ENCODE peak calls at places on chromosome 12, in nine cellular contexts. K is tibial nerve; T is small intestine; J is PC-3; I is ovary; U is stomach; H is effector memory CD4-positive, alpha-beta T cell; X is OCI-LY7; Y is dorsolateral prefrontal cortex. D is an unnamed sample.
A peak's percentile ranks its signal among the peaks of the same experiment; 100 is the strongest.

GRCh38 chr12:6074979-6075585 is 49.4 kb downstream of the VWF start:
- DNase-seq in T (peak; percentile 40), X (no peak), U (peak; percentile 33), K (no peak), H (no peak), I (no peak), J (no peak), Y (no peak), D (no peak)

GRCh38 chr12:3076730-3077571 is at the start of gene TSPAN9:
- DNase-seq in J (peak; percentile 52), U (peak; percentile 87), T (peak; percentile 58), I (peak; percentile 83), H (peak; percentile 50), Y (peak; percentile 52), K (peak; percentile 62), X (peak; percentile 56), D (peak; percentile 86)

GRCh38 chr12:15729097-15729496 is 60.1 kb downstream of the EPS8 start:
- DNase-seq in J (no peak), Y (no peak), T (no peak), H (no peak), X (no peak), U (no peak), K (no peak), I (no peak), D (no peak)

GRCh38 chr12:9702239-9702638 is 30.7 kb downstream of the CLECL1 start:
- DNase-seq in Y (no peak), H (peak; percentile 28), T (peak; percentile 43), K (no peak), U (no peak), X (no peak), I (no peak), J (no peak), D (no peak)

GRCh38 chr12:27999970-28000369 is 27.4 kb upstream of the PTHLH start:
- DNase-seq in U (no peak), Y (no peak), X (no peak), K (no peak), H (no peak), I (no peak), T (no peak), J (no peak), D (no peak)

GRCh38 chr12:49201595-49202295 is 12.9 kb upstream of the TUBA1A start:
- DNase-seq in T (peak; percentile 18), H (no peak), J (peak; percentile 63), X (no peak), Y (no peak), K (no peak), U (no peak), I (no peak), D (no peak)

GRCh38 chr12:64608901-64609542 is 1.3 kb upstream of the RASSF3 start:
- DNase-seq in U (no peak), J (peak; percentile 86), K (no peak), H (peak; percentile 30), X (peak; percentile 73), I (no peak), T (peak; percentile 80), Y (no peak), D (peak; percentile 30)

GRCh38 chr12:117069926-117070900 is 29.0 kb downstream of the TESC start:
- DNase-seq in H (no peak), Y (no peak), K (no peak), I (no peak), X (no peak), J (no peak), U (peak; percentile 54), T (no peak), D (no peak)

GRCh38 chr12:104793280-104793679 is 164.8 kb downstream of the SLC41A2 start:
- DNase-seq in J (no peak), U (no peak), Y (no peak), T (no peak), H (no peak), I (no peak), K (no peak), X (no peak), D (peak; percentile 81)

GRCh38 chr12:123057505-123058265 is 77.2 kb downstream of the ARL6IP4 start:
- DNase-seq in H (no peak), Y (no peak), K (no peak), J (no peak), T (no peak), X (peak; percentile 66), I (no peak), U (no peak), D (no peak)

GRCh38 chr12:123059501-123059900 is 79.0 kb downstream of the ARL6IP4 start:
- DNase-seq in I (no peak), U (no peak), H (no peak), X (no peak), T (no peak), Y (no peak), J (no peak), K (no peak), D (no peak)

GRCh38 chr12:123058471-123058870 is 78.0 kb downstream of the ARL6IP4 start:
- DNase-seq in K (no peak), X (no peak), I (no peak), H (no peak), T (no peak), J (no peak), Y (no peak), U (no peak), D (no peak)

GRCh38 chr12:123056709-123057108 is 76.2 kb downstream of the ARL6IP4 start:
- DNase-seq in H (no peak), I (no peak), Y (no peak), T (no peak), J (no peak), K (no peak), X (no peak), U (no peak), D (no peak)

DNA sequence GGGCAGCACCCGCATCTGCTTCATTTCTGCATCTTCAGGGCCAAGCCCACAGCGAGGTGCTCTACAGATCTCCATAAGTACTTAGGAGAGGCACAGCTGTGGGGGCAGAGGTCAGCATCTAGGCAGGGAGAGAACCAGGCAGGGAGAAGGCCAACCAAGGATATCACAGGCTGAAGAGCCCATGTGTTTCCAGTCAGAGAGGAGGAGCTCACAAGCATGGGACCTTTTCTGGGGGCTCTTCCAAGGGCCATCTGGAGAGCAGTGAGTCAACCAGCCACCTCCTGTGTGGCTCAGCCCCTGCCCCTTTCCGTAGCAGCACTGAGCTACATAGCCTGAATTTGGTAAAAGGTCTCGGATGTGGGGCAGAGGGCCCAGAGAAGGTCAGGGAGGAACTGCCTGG is 78.5 kb downstream of the ARL6IP4 start:
- DNase-seq in T (no peak), I (no peak), H (no peak), Y (no peak), K (no peak), J (no peak), X (no peak), U (no peak), D (no peak)
- H3K27ac ChIP-seq in T (peak overlapping the region; percentile 73), I (peak overlapping the region; percentile 8), H (no peak overlapping the region), Y (peak overlapping the region; percentile 70), K (peak overlapping the region; percentile 1), J (no peak overlapping the region), X (no peak overlapping the region), U (peak overlapping the region; percentile 68), D (peak overlapping the region; percentile 22)

GRCh38 chr12:14395059-14395778 is 29.7 kb downstream of the ATF7IP start:
- DNase-seq in T (no peak), U (no peak), J (no peak), K (no peak), X (peak; percentile 64), Y (no peak), I (no peak), H (no peak), D (no peak)
- H3K4me3 ChIP-seq in T (no peak overlapping the region), U (peak overlapping the region; percentile 22), J (no peak overlapping the region), K (no peak overlapping the region), X (peak overlapping the region; percentile 51), Y (peak overlapping the region; percentile 15), I (no peak overlapping the region), H (no peak overlapping the region), D (peak overlapping the region; percentile 19)

GRCh38 chr12:29649722-29650121 is 134.0 kb downstream of the TMTC1 start:
- DNase-seq in J (no peak), U (no peak), Y (no peak), T (no peak), H (no peak), K (no peak), I (no peak), X (no peak), D (no peak)
- H3K27ac ChIP-seq in J (no peak overlapping the region), U (no peak overlapping the region), Y (no peak overlapping the region), T (no peak overlapping the region), H (no peak overlapping the region), K (no peak overlapping the region), I (no peak overlapping the region), X (no peak overlapping the region), D (no peak overlapping the region)

GRCh38 chr12:31023271-31023724 is 50.4 kb upstream of the DDX11 start:
- DNase-seq in J (no peak), T (no peak), Y (no peak), H (no peak), I (no peak), K (no peak), X (no peak), U (no peak), D (no peak)
- H3K4me3 ChIP-seq in J (no peak overlapping the region), T (no peak overlapping the region), Y (no peak overlapping the region), H (no peak overlapping the region), I (no peak overlapping the region), K (no peak overlapping the region), X (peak overlapping the region; percentile 50), U (no peak overlapping the region), D (no peak overlapping the region)

GRCh38 chr12:22413592-22413991 is 79.1 kb upstream of the ST8SIA1 start:
- DNase-seq in I (no peak), Y (no peak), X (no peak), T (no peak), J (no peak), U (no peak), H (no peak), K (no peak), D (no peak)
- H3K27ac ChIP-seq in I (no peak overlapping the region), Y (no peak overlapping the region), X (no peak overlapping the region), T (no peak overlapping the region), J (no peak overlapping the region), U (no peak overlapping the region), H (no peak overlapping the region), K (no peak overlapping the region), D (no peak overlapping the region)